ENCODE peak calls at places on chromosome 7, in six cellular contexts. N is left ventricle myocardium inferior, C is PC-3, V is adipocyte, X is Right ventricle myocardium superior, G is iris pigment epithelial cell. L is an unnamed sample.

GRCh38 chr7:21944616-21945373 is 904 bp downstream of the CDCA7L start:
- DNase-seq in X (peak), V (peak), N (peak), C (peak), G (peak), L (peak)

GRCh38 chr7:108557617-108558016 is 11.9 kb downstream of the THAP5 start:
- DNase-seq in N (no peak), C (no peak), V (no peak), G (no peak), X (no peak), L (no peak)

GRCh38 chr7:111043533-111043932 is 47.4 kb upstream of the LRRN3 start:
- DNase-seq in X (no peak), V (no peak), C (no peak), N (no peak), G (no peak), L (no peak)

GRCh38 chr7:73900286-73900685 is 39.3 kb downstream of the TMEM270 start:
- DNase-seq in X (no peak), V (peak), N (no peak), G (no peak), C (no peak), L (peak)

GRCh38 chr7:41702635-41703371 is at the start of gene INHBA:
- DNase-seq in G (peak), N (no peak), X (no peak), C (peak), V (peak), L (no peak)

GRCh38 chr7:29430279-29430949 is 133.2 kb upstream of the PRR15 start:
- DNase-seq in G (no peak), N (no peak), V (no peak), X (no peak), C (no peak), L (no peak)

GRCh38 chr7:47937065-47937687 is 11.1 kb downstream of the PKD1L1 start:
- DNase-seq in V (no peak), G (no peak), C (no peak), X (no peak), N (no peak), L (no peak)

GRCh38 chr7:93016085-93016471 is 101.7 kb downstream of the SAMD9 start:
- DNase-seq in X (no peak), V (peak), G (peak), N (no peak), C (no peak), L (no peak)

GRCh38 chr7:139557857-139558581 is 34.5 kb downstream of the CLEC2L start:
- DNase-seq in C (no peak), V (no peak), X (no peak), N (no peak), G (no peak), L (no peak)

GRCh38 chr7:2873686-2874551 is 29.8 kb upstream of the GNA12 start:
- DNase-seq in V (peak), X (no peak), G (peak), C (peak), N (no peak), L (no peak)

GRCh38 chr7:153401795-153402720 is 642.5 kb downstream of the ACTR3B start:
- DNase-seq in N (no peak), C (no peak), V (no peak), X (no peak), G (no peak), L (no peak)

GRCh38 chr7:101736077-101736476 is 81.3 kb upstream of the CUX1 start:
- DNase-seq in X (no peak), C (no peak), N (no peak), V (no peak), G (no peak), L (no peak)

GRCh38 chr7:27145167-27145883 is 1.8 kb upstream of the HOXA5 start:
- DNase-seq in X (no peak), C (no peak), V (no peak), G (no peak), N (no peak), L (no peak)

GRCh38 chr7:5774136-5774535 is 7.3 kb downstream of the RNF216 start:
- DNase-seq in C (no peak), X (no peak), N (no peak), G (no peak), V (no peak), L (no peak)

GRCh38 chr7:103929808-103930415 is 59.5 kb downstream of the RELN start:
- DNase-seq in X (no peak), V (no peak), C (peak), G (no peak), N (no peak), L (no peak)